ENCODE peak calls at places on chromosomes 13 and 19, in seven cellular contexts. One of them, this sample, is unnamed.

GRCh38 chr19:53461866-53462265 is 5.7 kb upstream of the ZNF813 start:
- DNase-seq in A172: no peak
- DNase-seq in stomach: no peak
- DNase-seq in GM23248: no peak
- DNase-seq in stimulated activated naive CD8-positive, alpha-beta T cell treated with anti-CD3 and anti-CD28 coated beads, Interleukin-15, Interleukin-2, amounts not matched to agents 100 U/mL and 50 U/mL, for 24 hours: no peak
- DNase-seq in GM12864: no peak
- DNase-seq in RWPE1: no peak
- DNase-seq in this sample: no peak

GRCh38 chr13:32586022-32586900 is at the start of gene PDS5B:
- DNase-seq in stimulated activated naive CD8-positive, alpha-beta T cell treated with anti-CD3 and anti-CD28 coated beads, Interleukin-15, Interleukin-2, amounts not matched to agents 100 U/mL and 50 U/mL, for 24 hours: peak
- DNase-seq in stomach: peak
- DNase-seq in RWPE1: peak
- DNase-seq in GM12864: peak
- DNase-seq in A172: peak
- DNase-seq in GM23248: peak
- DNase-seq in this sample: peak

GRCh38 chr19:54554006-54554405 is 19.6 kb upstream of the LILRA2 start:
- DNase-seq in GM12864: no peak
- DNase-seq in RWPE1: no peak
- DNase-seq in GM23248: no peak
- DNase-seq in stimulated activated naive CD8-positive, alpha-beta T cell treated with anti-CD3 and anti-CD28 coated beads, Interleukin-15, Interleukin-2, amounts not matched to agents 100 U/mL and 50 U/mL, for 24 hours: no peak
- DNase-seq in stomach: no peak
- DNase-seq in A172: no peak
- DNase-seq in this sample: no peak

GRCh38 chr13:26605845-26606244 is 48.4 kb downstream of the WASF3 start:
- DNase-seq in stimulated activated naive CD8-positive, alpha-beta T cell treated with anti-CD3 and anti-CD28 coated beads, Interleukin-15, Interleukin-2, amounts not matched to agents 100 U/mL and 50 U/mL, for 24 hours: no peak
- DNase-seq in GM12864: no peak
- DNase-seq in RWPE1: no peak
- DNase-seq in stomach: no peak
- DNase-seq in A172: no peak
- DNase-seq in GM23248: no peak
- DNase-seq in this sample: no peak

GRCh38 chr13:78586706-78587105 is 16.6 kb downstream of the POU4F1 start:
- DNase-seq in stimulated activated naive CD8-positive, alpha-beta T cell treated with anti-CD3 and anti-CD28 coated beads, Interleukin-15, Interleukin-2, amounts not matched to agents 100 U/mL and 50 U/mL, for 24 hours: no peak
- DNase-seq in A172: no peak
- DNase-seq in stomach: no peak
- DNase-seq in RWPE1: no peak
- DNase-seq in GM23248: no peak
- DNase-seq in GM12864: no peak
- DNase-seq in this sample: no peak

GRCh38 chr13:36509369-36509768 is 77.1 kb downstream of the CCNA1 start:
- DNase-seq in RWPE1: no peak
- DNase-seq in A172: no peak
- DNase-seq in GM23248: no peak
- DNase-seq in GM12864: no peak
- DNase-seq in stomach: no peak
- DNase-seq in stimulated activated naive CD8-positive, alpha-beta T cell treated with anti-CD3 and anti-CD28 coated beads, Interleukin-15, Interleukin-2, amounts not matched to agents 100 U/mL and 50 U/mL, for 24 hours: no peak
- DNase-seq in this sample: no peak

GRCh38 chr13:51502206-51502651 is 49.4 kb upstream of the INTS6 start:
- DNase-seq in A172: no peak
- DNase-seq in GM23248: peak
- DNase-seq in stimulated activated naive CD8-positive, alpha-beta T cell treated with anti-CD3 and anti-CD28 coated beads, Interleukin-15, Interleukin-2, amounts not matched to agents 100 U/mL and 50 U/mL, for 24 hours: peak
- DNase-seq in RWPE1: no peak
- DNase-seq in GM12864: peak
- DNase-seq in stomach: no peak
- DNase-seq in this sample: peak

GRCh38 chr19:31232871-31233270 is 116.4 kb downstream of the TSHZ3 start:
- DNase-seq in GM23248: peak
- DNase-seq in stimulated activated naive CD8-positive, alpha-beta T cell treated with anti-CD3 and anti-CD28 coated beads, Interleukin-15, Interleukin-2, amounts not matched to agents 100 U/mL and 50 U/mL, for 24 hours: no peak
- DNase-seq in RWPE1: no peak
- DNase-seq in A172: peak
- DNase-seq in GM12864: no peak
- DNase-seq in stomach: no peak
- DNase-seq in this sample: no peak

GRCh38 chr19:18128044-18128443 is 24.9 kb upstream of the PIK3R2 start:
- DNase-seq in GM23248: peak
- DNase-seq in A172: peak
- DNase-seq in stomach: no peak
- DNase-seq in GM12864: no peak
- DNase-seq in RWPE1: no peak
- DNase-seq in stimulated activated naive CD8-positive, alpha-beta T cell treated with anti-CD3 and anti-CD28 coated beads, Interleukin-15, Interleukin-2, amounts not matched to agents 100 U/mL and 50 U/mL, for 24 hours: no peak
- DNase-seq in this sample: peak

GRCh38 chr19:13428352-13428751 is 77.9 kb downstream of the CACNA1A start:
- DNase-seq in stomach: no peak
- DNase-seq in stimulated activated naive CD8-positive, alpha-beta T cell treated with anti-CD3 and anti-CD28 coated beads, Interleukin-15, Interleukin-2, amounts not matched to agents 100 U/mL and 50 U/mL, for 24 hours: peak
- DNase-seq in GM23248: peak
- DNase-seq in GM12864: no peak
- DNase-seq in A172: peak
- DNase-seq in RWPE1: peak
- DNase-seq in this sample: peak

GRCh38 chr19:917323-918151 is at the start of gene KISS1R:
- DNase-seq in stomach: peak
- DNase-seq in RWPE1: no peak
- DNase-seq in GM23248: peak
- DNase-seq in A172: no peak
- DNase-seq in GM12864: no peak
- DNase-seq in stimulated activated naive CD8-positive, alpha-beta T cell treated with anti-CD3 and anti-CD28 coated beads, Interleukin-15, Interleukin-2, amounts not matched to agents 100 U/mL and 50 U/mL, for 24 hours: peak
- DNase-seq in this sample: peak

GRCh38 chr19:29510701-29511265 is 15.0 kb upstream of the VSTM2B start:
- DNase-seq in stomach: no peak
- DNase-seq in GM12864: no peak
- DNase-seq in GM23248: no peak
- DNase-seq in RWPE1: no peak
- DNase-seq in stimulated activated naive CD8-positive, alpha-beta T cell treated with anti-CD3 and anti-CD28 coated beads, Interleukin-15, Interleukin-2, amounts not matched to agents 100 U/mL and 50 U/mL, for 24 hours: no peak
- DNase-seq in A172: no peak
- DNase-seq in this sample: no peak

GRCh38 chr13:21584973-21585592 is 18.9 kb downstream of the MICU2 start:
- DNase-seq in GM12864: no peak
- DNase-seq in stomach: no peak
- DNase-seq in A172: no peak
- DNase-seq in GM23248: no peak
- DNase-seq in RWPE1: no peak
- DNase-seq in stimulated activated naive CD8-positive, alpha-beta T cell treated with anti-CD3 and anti-CD28 coated beads, Interleukin-15, Interleukin-2, amounts not matched to agents 100 U/mL and 50 U/mL, for 24 hours: no peak
- DNase-seq in this sample: no peak

GRCh38 chr13:40666905-40667621 is 622 bp upstream of the FOXO1 start:
- DNase-seq in GM12864: no peak
- DNase-seq in RWPE1: peak
- DNase-seq in A172: peak
- DNase-seq in stomach: peak
- DNase-seq in stimulated activated naive CD8-positive, alpha-beta T cell treated with anti-CD3 and anti-CD28 coated beads, Interleukin-15, Interleukin-2, amounts not matched to agents 100 U/mL and 50 U/mL, for 24 hours: peak
- DNase-seq in GM23248: peak
- DNase-seq in this sample: no peak

GRCh38 chr13:43297967-43298366 is 274.6 kb downstream of the DNAJC15 start:
- DNase-seq in stimulated activated naive CD8-positive, alpha-beta T cell treated with anti-CD3 and anti-CD28 coated beads, Interleukin-15, Interleukin-2, amounts not matched to agents 100 U/mL and 50 U/mL, for 24 hours: no peak
- DNase-seq in stomach: no peak
- DNase-seq in GM23248: no peak
- DNase-seq in GM12864: no peak
- DNase-seq in A172: no peak
- DNase-seq in RWPE1: no peak
- DNase-seq in this sample: no peak

GRCh38 chr19:47084879-47085439 is 28.6 kb downstream of the ZC3H4 start:
- DNase-seq in GM12864: no peak
- DNase-seq in RWPE1: no peak
- DNase-seq in stimulated activated naive CD8-positive, alpha-beta T cell treated with anti-CD3 and anti-CD28 coated beads, Interleukin-15, Interleukin-2, amounts not matched to agents 100 U/mL and 50 U/mL, for 24 hours: no peak
- DNase-seq in A172: no peak
- DNase-seq in stomach: no peak
- DNase-seq in GM23248: no peak
- DNase-seq in this sample: no peak

GRCh38 chr19:1467512-1468273 is 11.3 kb downstream of the C19orf25 start:
- DNase-seq in RWPE1: no peak
- DNase-seq in A172: no peak
- DNase-seq in GM12864: no peak
- DNase-seq in stomach: no peak
- DNase-seq in stimulated activated naive CD8-positive, alpha-beta T cell treated with anti-CD3 and anti-CD28 coated beads, Interleukin-15, Interleukin-2, amounts not matched to agents 100 U/mL and 50 U/mL, for 24 hours: no peak
- DNase-seq in GM23248: no peak
- DNase-seq in this sample: no peak

GRCh38 chr13:35848316-35848715 is 282.9 kb downstream of the DCLK1 start:
- DNase-seq in stimulated activated naive CD8-positive, alpha-beta T cell treated with anti-CD3 and anti-CD28 coated beads, Interleukin-15, Interleukin-2, amounts not matched to agents 100 U/mL and 50 U/mL, for 24 hours: no peak
- DNase-seq in GM23248: no peak
- DNase-seq in GM12864: no peak
- DNase-seq in A172: no peak
- DNase-seq in stomach: no peak
- DNase-seq in RWPE1: no peak
- DNase-seq in this sample: no peak

GRCh38 chr13:102697929-102698648 is 3.2 kb upstream of the METTL21C start:
- DNase-seq in GM23248: no peak
- DNase-seq in stomach: no peak
- DNase-seq in RWPE1: no peak
- DNase-seq in GM12864: no peak
- DNase-seq in A172: no peak
- DNase-seq in stimulated activated naive CD8-positive, alpha-beta T cell treated with anti-CD3 and anti-CD28 coated beads, Interleukin-15, Interleukin-2, amounts not matched to agents 100 U/mL and 50 U/mL, for 24 hours: no peak
- DNase-seq in this sample: no peak

GRCh38 chr13:44750618-44751017 is 174.5 kb upstream of the TSC22D1 start:
- DNase-seq in RWPE1: no peak
- DNase-seq in GM23248: no peak
- DNase-seq in stomach: no peak
- DNase-seq in GM12864: no peak
- DNase-seq in A172: no peak
- DNase-seq in stimulated activated naive CD8-positive, alpha-beta T cell treated with anti-CD3 and anti-CD28 coated beads, Interleukin-15, Interleukin-2, amounts not matched to agents 100 U/mL and 50 U/mL, for 24 hours: no peak
- DNase-seq in this sample: no peak